ENCODE peak calls at places on chromosomes 11 and 22, in eight cellular contexts. One of them, this sample, is unnamed.

GRCh38 chr11:3949132-3949531 is 93.7 kb downstream of the STIM1 start:
- DNase-seq in naive B cell: peak
- DNase-seq in iris pigment epithelial cell: no peak
- DNase-seq in foreskin melanocyte: no peak
- DNase-seq in brain microvascular endothelial cell: no peak
- DNase-seq in head of caudate nucleus: no peak
- DNase-seq in neural crest cell: no peak
- DNase-seq in activated CD4-positive, alpha-beta T cell treated with anti-CD3 and anti-CD28 coated beads for 36 hours: peak
- DNase-seq in this sample: no peak

GRCh38 chr11:45096636-45097035 is 49.8 kb upstream of the PRDM11 start:
- DNase-seq in naive B cell: no peak
- DNase-seq in iris pigment epithelial cell: no peak
- DNase-seq in foreskin melanocyte: no peak
- DNase-seq in brain microvascular endothelial cell: no peak
- DNase-seq in head of caudate nucleus: peak
- DNase-seq in neural crest cell: no peak
- DNase-seq in activated CD4-positive, alpha-beta T cell treated with anti-CD3 and anti-CD28 coated beads for 36 hours: no peak
- DNase-seq in this sample: no peak

GRCh38 chr11:6468712-6469495 is 4.8 kb downstream of the TRIM3 start:
- DNase-seq in naive B cell: no peak
- DNase-seq in iris pigment epithelial cell: peak
- DNase-seq in foreskin melanocyte: peak
- DNase-seq in brain microvascular endothelial cell: peak
- DNase-seq in head of caudate nucleus: peak
- DNase-seq in neural crest cell: peak
- DNase-seq in activated CD4-positive, alpha-beta T cell treated with anti-CD3 and anti-CD28 coated beads for 36 hours: peak
- DNase-seq in this sample: peak

GRCh38 chr11:128892866-128893565 is 1.9 kb downstream of the KCNJ5 start:
- DNase-seq in naive B cell: no peak
- DNase-seq in iris pigment epithelial cell: no peak
- DNase-seq in foreskin melanocyte: no peak
- DNase-seq in brain microvascular endothelial cell: no peak
- DNase-seq in head of caudate nucleus: no peak
- DNase-seq in neural crest cell: no peak
- DNase-seq in activated CD4-positive, alpha-beta T cell treated with anti-CD3 and anti-CD28 coated beads for 36 hours: no peak
- DNase-seq in this sample: no peak

GRCh38 chr11:99614353-99614752 is 593.6 kb downstream of the CNTN5 start:
- DNase-seq in naive B cell: no peak
- DNase-seq in iris pigment epithelial cell: no peak
- DNase-seq in foreskin melanocyte: no peak
- DNase-seq in brain microvascular endothelial cell: no peak
- DNase-seq in head of caudate nucleus: no peak
- DNase-seq in neural crest cell: no peak
- DNase-seq in activated CD4-positive, alpha-beta T cell treated with anti-CD3 and anti-CD28 coated beads for 36 hours: no peak
- DNase-seq in this sample: no peak

GRCh38 chr11:33900159-33900855 is 8.4 kb upstream of the LMO2 start:
- DNase-seq in naive B cell: no peak
- DNase-seq in iris pigment epithelial cell: no peak
- DNase-seq in foreskin melanocyte: no peak
- DNase-seq in brain microvascular endothelial cell: no peak
- DNase-seq in head of caudate nucleus: no peak
- DNase-seq in neural crest cell: no peak
- DNase-seq in activated CD4-positive, alpha-beta T cell treated with anti-CD3 and anti-CD28 coated beads for 36 hours: no peak
- DNase-seq in this sample: no peak

GRCh38 chr22:20552450-20552894 is 45.1 kb downstream of the MED15 start:
- DNase-seq in naive B cell: no peak
- DNase-seq in iris pigment epithelial cell: no peak
- DNase-seq in foreskin melanocyte: no peak
- DNase-seq in brain microvascular endothelial cell: peak
- DNase-seq in head of caudate nucleus: peak
- DNase-seq in neural crest cell: no peak
- DNase-seq in activated CD4-positive, alpha-beta T cell treated with anti-CD3 and anti-CD28 coated beads for 36 hours: no peak
- DNase-seq in this sample: no peak

GRCh38 chr22:41512421-41513194 is 31.7 kb downstream of the POLR3H start:
- DNase-seq in naive B cell: no peak
- DNase-seq in iris pigment epithelial cell: peak
- DNase-seq in foreskin melanocyte: no peak
- DNase-seq in brain microvascular endothelial cell: peak
- DNase-seq in head of caudate nucleus: no peak
- DNase-seq in neural crest cell: no peak
- DNase-seq in activated CD4-positive, alpha-beta T cell treated with anti-CD3 and anti-CD28 coated beads for 36 hours: no peak
- DNase-seq in this sample: no peak

GRCh38 chr22:50730013-50730891 is 7.8 kb upstream of the ACR start:
- DNase-seq in naive B cell: no peak
- DNase-seq in iris pigment epithelial cell: no peak
- DNase-seq in foreskin melanocyte: no peak
- DNase-seq in brain microvascular endothelial cell: no peak
- DNase-seq in head of caudate nucleus: no peak
- DNase-seq in neural crest cell: no peak
- DNase-seq in activated CD4-positive, alpha-beta T cell treated with anti-CD3 and anti-CD28 coated beads for 36 hours: no peak
- DNase-seq in this sample: no peak

GRCh38 chr11:36073411-36074203 is 129.7 kb downstream of the LDLRAD3 start:
- DNase-seq in naive B cell: no peak
- DNase-seq in iris pigment epithelial cell: peak
- DNase-seq in foreskin melanocyte: peak
- DNase-seq in brain microvascular endothelial cell: peak
- DNase-seq in head of caudate nucleus: peak
- DNase-seq in neural crest cell: no peak
- DNase-seq in activated CD4-positive, alpha-beta T cell treated with anti-CD3 and anti-CD28 coated beads for 36 hours: no peak
- DNase-seq in this sample: no peak

GRCh38 chr11:74388678-74389327 is 9.4 kb downstream of the PGM2L1 start:
- DNase-seq in naive B cell: peak
- DNase-seq in iris pigment epithelial cell: peak
- DNase-seq in foreskin melanocyte: peak
- DNase-seq in brain microvascular endothelial cell: peak
- DNase-seq in head of caudate nucleus: peak
- DNase-seq in neural crest cell: peak
- DNase-seq in activated CD4-positive, alpha-beta T cell treated with anti-CD3 and anti-CD28 coated beads for 36 hours: peak
- DNase-seq in this sample: peak

GRCh38 chr11:73262851-73263495 is 9.2 kb upstream of the P2RY6 start:
- DNase-seq in naive B cell: no peak
- DNase-seq in iris pigment epithelial cell: peak
- DNase-seq in foreskin melanocyte: no peak
- DNase-seq in brain microvascular endothelial cell: peak
- DNase-seq in head of caudate nucleus: no peak
- DNase-seq in neural crest cell: no peak
- DNase-seq in activated CD4-positive, alpha-beta T cell treated with anti-CD3 and anti-CD28 coated beads for 36 hours: no peak
- DNase-seq in this sample: no peak

GRCh38 chr22:50186789-50187523 is 1.2 kb downstream of the TRABD start:
- DNase-seq in naive B cell: no peak
- DNase-seq in iris pigment epithelial cell: peak
- DNase-seq in foreskin melanocyte: no peak
- DNase-seq in brain microvascular endothelial cell: no peak
- DNase-seq in head of caudate nucleus: no peak
- DNase-seq in neural crest cell: no peak
- DNase-seq in activated CD4-positive, alpha-beta T cell treated with anti-CD3 and anti-CD28 coated beads for 36 hours: peak
- DNase-seq in this sample: no peak

GRCh38 chr22:22894740-22895731 is 7.4 kb downstream of the IGLL5 start:
- DNase-seq in naive B cell: no peak
- DNase-seq in iris pigment epithelial cell: no peak
- DNase-seq in foreskin melanocyte: no peak
- DNase-seq in brain microvascular endothelial cell: no peak
- DNase-seq in head of caudate nucleus: no peak
- DNase-seq in neural crest cell: no peak
- DNase-seq in activated CD4-positive, alpha-beta T cell treated with anti-CD3 and anti-CD28 coated beads for 36 hours: no peak
- DNase-seq in this sample: no peak

GRCh38 chr22:36823177-36823839 is 6.5 kb upstream of the PVALB start:
- DNase-seq in naive B cell: no peak
- DNase-seq in iris pigment epithelial cell: peak
- DNase-seq in foreskin melanocyte: no peak
- DNase-seq in brain microvascular endothelial cell: peak
- DNase-seq in head of caudate nucleus: no peak
- DNase-seq in neural crest cell: no peak
- DNase-seq in activated CD4-positive, alpha-beta T cell treated with anti-CD3 and anti-CD28 coated beads for 36 hours: no peak
- DNase-seq in this sample: no peak

This sample was measured in COR-L47.